ENCODE peak calls at places on chromosomes 11 and 22, in six cellular contexts. P is SK-N-SH; N is left lobe of liver; C is stimulated activated CD4-positive, alpha-beta T cell treated with anti-CD3 and anti-CD28 coated beads, TNF-alpha, amount 100 ng/mL, for 24 hours; M is EL; E is ureter. J is an unnamed sample.

GRCh38 chr11:42768576-42768975 is 543.2 kb upstream of the API5 start:
- DNase-seq in M (no peak), N (no peak), P (peak; percentile 14), E (no peak), C (no peak), J (no peak)

GRCh38 chr11:117933930-117934329 is 4.7 kb upstream of the TMPRSS13 start:
- DNase-seq in C (no peak), E (no peak), N (peak; percentile 1), P (no peak), M (no peak), J (no peak)

GRCh38 chr22:16586991-16587390 is 5.6 kb downstream of the CCT8L2 start:
- DNase-seq in C (no peak), P (no peak), N (no peak), E (no peak), M (no peak), J (no peak)

GRCh38 chr11:62245271-62245753 is 3.3 kb downstream of the SCGB1D2 start:
- DNase-seq in C (no peak), N (no peak), E (no peak), M (peak; percentile 23), P (peak; percentile 20), J (no peak)

GRCh38 chr11:65516135-65516968 is 8.5 kb upstream of the SCYL1 start:
- DNase-seq in N (no peak), C (no peak), M (no peak), P (no peak), E (no peak), J (no peak)

GRCh38 chr11:123587559-123587958 is 66.9 kb downstream of the SCN3B start:
- DNase-seq in P (no peak), E (no peak), M (no peak), N (no peak), C (no peak), J (no peak)

GRCh38 chr11:128701086-128701485 is 7.2 kb downstream of the FLI1 start:
- DNase-seq in P (no peak), N (no peak), C (no peak), M (peak; percentile 29), E (no peak), J (no peak)

GRCh38 chr11:8330416-8330815 is 66.7 kb upstream of the LMO1 start:
- DNase-seq in E (no peak), N (no peak), P (no peak), C (no peak), M (peak; percentile 30), J (no peak)

GRCh38 chr11:35853871-35854270 is 90.0 kb upstream of the LDLRAD3 start:
- DNase-seq in P (no peak), C (no peak), M (no peak), N (no peak), E (no peak), J (no peak)

GRCh38 chr22:38873469-38874411 is 1.7 kb upstream of the CBX6 start:
- DNase-seq in C (peak; percentile 56), M (no peak), N (no peak), E (peak; percentile 37), P (no peak), J (no peak)

GRCh38 chr11:120217941-120218694 is 7.3 kb downstream of the OAF start:
- DNase-seq in P (no peak), C (no peak), M (no peak), E (no peak), N (peak; percentile 72), J (no peak)

GRCh38 chr11:26599421-26599820 is 27.4 kb upstream of the MUC15 start:
- DNase-seq in C (no peak), N (no peak), M (no peak), P (no peak), E (no peak), J (no peak)

GRCh38 chr22:30947163-30947820 is 21.3 kb downstream of the MORC2 start:
- DNase-seq in P (no peak), M (no peak), C (no peak), N (peak; percentile 44), E (peak; percentile 64), J (no peak)

GRCh38 chr11:66022401-66023185 is 3.7 kb downstream of the CATSPER1 start:
- DNase-seq in N (peak; percentile 64), E (peak; percentile 58), M (peak; percentile 66), P (peak; percentile 95), C (peak; percentile 68), J (peak; percentile 93)

GRCh38 chr22:26447594-26448329 is 18.7 kb downstream of the ASPHD2 start:
- DNase-seq in M (no peak), E (no peak), P (no peak), C (no peak), N (no peak), J (no peak)

GRCh38 chr11:126319374-126319740 is 15.5 kb downstream of the DCPS start:
- DNase-seq in M (no peak), N (no peak), E (no peak), C (no peak), P (no peak), J (no peak)

J was measured in memory B cell.